ENCODE peak calls at places on chromosomes 11 and 22, in ten cellular contexts. One of them, this sample, is unnamed.

GRCh38 chr11:108592591-108593213 is 866 bp downstream of the EXPH5 start:
- DNase-seq in brain microvascular endothelial cell: no peak
- DNase-seq in A549: no peak
- DNase-seq in upper lobe of right lung: peak
- DNase-seq in cardiac muscle cell: no peak
- DNase-seq in astrocyte of the spinal cord: no peak
- DNase-seq in fibroblast of the aortic adventitia: no peak
- DNase-seq in ovary: peak
- DNase-seq in AG09309: no peak
- DNase-seq in pancreas: peak
- DNase-seq in this sample: peak

GRCh38 chr11:16841481-16841880 is 103.0 kb downstream of the C11orf58 start:
- DNase-seq in brain microvascular endothelial cell: no peak
- DNase-seq in A549: no peak
- DNase-seq in upper lobe of right lung: no peak
- DNase-seq in cardiac muscle cell: no peak
- DNase-seq in astrocyte of the spinal cord: no peak
- DNase-seq in fibroblast of the aortic adventitia: no peak
- DNase-seq in ovary: no peak
- DNase-seq in AG09309: no peak
- DNase-seq in pancreas: no peak
- DNase-seq in this sample: no peak

GRCh38 chr22:29916007-29916544 is 33.1 kb downstream of the MTMR3 start:
- DNase-seq in brain microvascular endothelial cell: no peak
- DNase-seq in A549: no peak
- DNase-seq in upper lobe of right lung: no peak
- DNase-seq in cardiac muscle cell: no peak
- DNase-seq in astrocyte of the spinal cord: no peak
- DNase-seq in fibroblast of the aortic adventitia: no peak
- DNase-seq in ovary: no peak
- DNase-seq in AG09309: no peak
- DNase-seq in pancreas: no peak
- DNase-seq in this sample: no peak

GRCh38 chr11:26951849-26952515 is 41.9 kb upstream of the FIBIN start:
- DNase-seq in brain microvascular endothelial cell: no peak
- DNase-seq in A549: no peak
- DNase-seq in upper lobe of right lung: no peak
- DNase-seq in cardiac muscle cell: peak
- DNase-seq in astrocyte of the spinal cord: no peak
- DNase-seq in fibroblast of the aortic adventitia: no peak
- DNase-seq in ovary: no peak
- DNase-seq in AG09309: no peak
- DNase-seq in pancreas: no peak
- DNase-seq in this sample: no peak

GRCh38 chr22:24937114-24937513 is 9.4 kb downstream of the LHFPL7 start:
- DNase-seq in brain microvascular endothelial cell: peak
- DNase-seq in A549: peak
- DNase-seq in upper lobe of right lung: no peak
- DNase-seq in cardiac muscle cell: peak
- DNase-seq in astrocyte of the spinal cord: peak
- DNase-seq in fibroblast of the aortic adventitia: peak
- DNase-seq in ovary: no peak
- DNase-seq in AG09309: no peak
- DNase-seq in pancreas: no peak
- DNase-seq in this sample: no peak

GRCh38 chr11:118607401-118608267 is at the start of gene PHLDB1:
- DNase-seq in brain microvascular endothelial cell: peak
- DNase-seq in A549: peak
- DNase-seq in upper lobe of right lung: peak
- DNase-seq in cardiac muscle cell: peak
- DNase-seq in astrocyte of the spinal cord: peak
- DNase-seq in fibroblast of the aortic adventitia: peak
- DNase-seq in ovary: peak
- DNase-seq in AG09309: no peak
- DNase-seq in pancreas: peak
- DNase-seq in this sample: peak

GRCh38 chr11:113873241-113873626 is 2.1 kb downstream of the USP28 start:
- DNase-seq in brain microvascular endothelial cell: peak
- DNase-seq in A549: no peak
- DNase-seq in upper lobe of right lung: no peak
- DNase-seq in cardiac muscle cell: peak
- DNase-seq in astrocyte of the spinal cord: peak
- DNase-seq in fibroblast of the aortic adventitia: peak
- DNase-seq in ovary: no peak
- DNase-seq in AG09309: no peak
- DNase-seq in pancreas: no peak
- DNase-seq in this sample: no peak

GRCh38 chr22:49613871-49614270 is 213.8 kb downstream of the BRD1 start:
- DNase-seq in brain microvascular endothelial cell: no peak
- DNase-seq in A549: no peak
- DNase-seq in upper lobe of right lung: peak
- DNase-seq in cardiac muscle cell: no peak
- DNase-seq in astrocyte of the spinal cord: no peak
- DNase-seq in fibroblast of the aortic adventitia: no peak
- DNase-seq in ovary: no peak
- DNase-seq in AG09309: no peak
- DNase-seq in pancreas: no peak
- DNase-seq in this sample: no peak

GRCh38 chr22:28837640-28838039 is 37.3 kb upstream of the XBP1 start:
- DNase-seq in brain microvascular endothelial cell: no peak
- DNase-seq in A549: no peak
- DNase-seq in upper lobe of right lung: no peak
- DNase-seq in cardiac muscle cell: no peak
- DNase-seq in astrocyte of the spinal cord: no peak
- DNase-seq in fibroblast of the aortic adventitia: no peak
- DNase-seq in ovary: no peak
- DNase-seq in AG09309: no peak
- DNase-seq in pancreas: no peak
- DNase-seq in this sample: no peak

GRCh38 chr11:117911694-117912093 is 17.5 kb downstream of the TMPRSS13 start:
- DNase-seq in brain microvascular endothelial cell: no peak
- DNase-seq in A549: no peak
- DNase-seq in upper lobe of right lung: no peak
- DNase-seq in cardiac muscle cell: no peak
- DNase-seq in astrocyte of the spinal cord: no peak
- DNase-seq in fibroblast of the aortic adventitia: no peak
- DNase-seq in ovary: peak
- DNase-seq in AG09309: no peak
- DNase-seq in pancreas: no peak
- DNase-seq in this sample: no peak

GRCh38 chr11:11985954-11986949 is 22.2 kb downstream of the DKK3 start:
- DNase-seq in brain microvascular endothelial cell: no peak
- DNase-seq in A549: no peak
- DNase-seq in upper lobe of right lung: peak
- DNase-seq in cardiac muscle cell: no peak
- DNase-seq in astrocyte of the spinal cord: no peak
- DNase-seq in fibroblast of the aortic adventitia: no peak
- DNase-seq in ovary: no peak
- DNase-seq in AG09309: no peak
- DNase-seq in pancreas: no peak
- DNase-seq in this sample: no peak

GRCh38 chr22:18042685-18043084 is 18.3 kb upstream of the MICAL3 start:
- DNase-seq in brain microvascular endothelial cell: no peak
- DNase-seq in A549: no peak
- DNase-seq in upper lobe of right lung: no peak
- DNase-seq in cardiac muscle cell: no peak
- DNase-seq in astrocyte of the spinal cord: no peak
- DNase-seq in fibroblast of the aortic adventitia: no peak
- DNase-seq in ovary: no peak
- DNase-seq in AG09309: no peak
- DNase-seq in pancreas: no peak
- DNase-seq in this sample: no peak

GRCh38 chr11:134535029-134536025 is 123.3 kb upstream of the B3GAT1 start:
- DNase-seq in brain microvascular endothelial cell: no peak
- DNase-seq in A549: no peak
- DNase-seq in upper lobe of right lung: peak
- DNase-seq in cardiac muscle cell: no peak
- DNase-seq in astrocyte of the spinal cord: no peak
- DNase-seq in fibroblast of the aortic adventitia: no peak
- DNase-seq in ovary: no peak
- DNase-seq in AG09309: no peak
- DNase-seq in pancreas: no peak
- DNase-seq in this sample: no peak

GRCh38 chr22:37545703-37546435 is 14.4 kb upstream of the CDC42EP1 start:
- DNase-seq in brain microvascular endothelial cell: peak
- DNase-seq in A549: peak
- DNase-seq in upper lobe of right lung: peak
- DNase-seq in cardiac muscle cell: peak
- DNase-seq in astrocyte of the spinal cord: peak
- DNase-seq in fibroblast of the aortic adventitia: peak
- DNase-seq in ovary: peak
- DNase-seq in AG09309: peak
- DNase-seq in pancreas: peak
- DNase-seq in this sample: peak

GRCh38 chr22:36027960-36028645 is 521 bp downstream of the RBFOX2 start:
- DNase-seq in brain microvascular endothelial cell: no peak
- DNase-seq in A549: no peak
- DNase-seq in upper lobe of right lung: no peak
- DNase-seq in cardiac muscle cell: no peak
- DNase-seq in astrocyte of the spinal cord: peak
- DNase-seq in fibroblast of the aortic adventitia: peak
- DNase-seq in ovary: peak
- DNase-seq in AG09309: no peak
- DNase-seq in pancreas: no peak
- DNase-seq in this sample: no peak

GRCh38 chr11:124075841-124076571 is 34.9 kb upstream of the OR10G7 start:
- DNase-seq in brain microvascular endothelial cell: no peak
- DNase-seq in A549: peak
- DNase-seq in upper lobe of right lung: peak
- DNase-seq in cardiac muscle cell: peak
- DNase-seq in astrocyte of the spinal cord: no peak
- DNase-seq in fibroblast of the aortic adventitia: no peak
- DNase-seq in ovary: no peak
- DNase-seq in AG09309: no peak
- DNase-seq in pancreas: peak
- DNase-seq in this sample: no peak

DNA sequence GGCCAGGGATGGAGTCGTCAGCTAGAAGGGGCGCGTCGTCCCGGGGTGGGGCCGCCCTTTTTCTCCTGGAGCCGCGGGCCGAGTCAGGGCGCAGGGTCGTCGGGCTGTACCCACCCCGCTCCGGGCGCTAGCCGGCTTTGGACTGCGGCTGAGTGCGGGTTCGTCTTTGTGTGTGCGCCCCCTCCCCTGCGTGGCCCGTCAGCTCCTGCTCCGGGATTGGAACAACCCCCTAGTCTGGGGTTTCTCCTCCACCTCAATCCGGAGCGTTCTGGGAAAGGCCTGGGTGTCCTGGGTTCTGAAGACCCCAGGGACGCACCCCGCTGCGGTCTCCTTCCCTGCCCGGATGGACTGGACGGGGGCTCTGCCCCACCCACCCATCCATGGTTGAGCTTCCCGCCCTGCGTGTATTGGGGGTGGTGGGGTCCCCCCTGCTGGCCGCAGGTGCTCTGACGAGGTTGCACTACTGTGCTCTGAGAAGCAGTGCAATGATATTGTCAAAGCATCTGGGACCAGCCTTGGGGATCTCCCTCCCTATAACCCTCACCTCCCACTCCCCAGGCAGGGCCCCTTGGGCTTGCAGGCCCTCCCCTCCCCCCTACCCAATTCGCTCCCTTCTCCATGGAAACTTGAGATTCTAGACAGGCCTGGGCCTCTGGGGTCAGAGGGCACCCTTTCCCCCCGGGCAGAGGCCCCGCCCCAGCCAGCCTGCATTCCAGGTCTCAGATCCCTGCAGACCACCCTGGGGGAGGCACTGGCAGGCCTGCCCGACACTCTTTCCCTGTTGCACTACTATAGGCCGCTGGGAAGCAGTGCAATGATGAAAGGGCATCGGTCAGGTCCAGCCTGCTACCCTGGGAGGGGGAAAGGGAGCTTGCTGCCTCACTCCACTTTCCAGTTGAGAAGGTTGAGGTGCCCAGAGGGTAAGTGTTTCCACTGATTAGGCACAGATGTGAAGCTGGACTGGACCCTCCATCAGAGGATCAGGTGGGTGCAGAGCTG is 10.7 kb downstream of the SDF2L1 start:
- DNase-seq in brain microvascular endothelial cell: no peak
- DNase-seq in A549: no peak
- DNase-seq in upper lobe of right lung: no peak
- DNase-seq in cardiac muscle cell: no peak
- DNase-seq in astrocyte of the spinal cord: no peak
- DNase-seq in fibroblast of the aortic adventitia: no peak
- DNase-seq in ovary: no peak
- DNase-seq in AG09309: no peak
- DNase-seq in pancreas: no peak
- DNase-seq in this sample: no peak
- TF ChIP-seq CTCF in brain microvascular endothelial cell: peak
- TF ChIP-seq CTCF in A549: no peak
- TF ChIP-seq CTCF in upper lobe of right lung: no peak
- TF ChIP-seq CTCF in cardiac muscle cell: no peak
- TF ChIP-seq CTCF in astrocyte of the spinal cord: no peak
- TF ChIP-seq CTCF in fibroblast of the aortic adventitia: no peak
- TF ChIP-seq CTCF in ovary: no peak
- TF ChIP-seq CTCF in AG09309: no peak
- TF ChIP-seq CTCF in pancreas: no peak
- TF ChIP-seq CTCF in this sample: no peak

GRCh38 chr11:6237903-6238302 is 986 bp upstream of the CNGA4 start:
- DNase-seq in brain microvascular endothelial cell: no peak
- DNase-seq in A549: no peak
- DNase-seq in upper lobe of right lung: no peak
- DNase-seq in cardiac muscle cell: no peak
- DNase-seq in astrocyte of the spinal cord: no peak
- DNase-seq in fibroblast of the aortic adventitia: no peak
- DNase-seq in ovary: no peak
- DNase-seq in AG09309: no peak
- DNase-seq in pancreas: no peak
- DNase-seq in this sample: no peak
- H3K4me3 ChIP-seq in brain microvascular endothelial cell: no peak
- H3K4me3 ChIP-seq in A549: no peak
- H3K4me3 ChIP-seq in upper lobe of right lung: no peak
- H3K4me3 ChIP-seq in cardiac muscle cell: no peak
- H3K4me3 ChIP-seq in astrocyte of the spinal cord: no peak
- H3K4me3 ChIP-seq in fibroblast of the aortic adventitia: no peak
- H3K4me3 ChIP-seq in ovary: no peak
- H3K4me3 ChIP-seq in AG09309: no peak
- H3K4me3 ChIP-seq in pancreas: no peak
- H3K4me3 ChIP-seq in this sample: no peak

GRCh38 chr11:70552441-70553150 is 154.3 kb downstream of the CTTN start:
- DNase-seq in brain microvascular endothelial cell: no peak
- DNase-seq in A549: no peak
- DNase-seq in upper lobe of right lung: no peak
- DNase-seq in cardiac muscle cell: no peak
- DNase-seq in astrocyte of the spinal cord: no peak
- DNase-seq in fibroblast of the aortic adventitia: no peak
- DNase-seq in ovary: no peak
- DNase-seq in AG09309: no peak
- DNase-seq in pancreas: no peak
- DNase-seq in this sample: peak
- TF ChIP-seq CTCF in brain microvascular endothelial cell: no peak
- TF ChIP-seq CTCF in A549: no peak
- TF ChIP-seq CTCF in upper lobe of right lung: no peak
- TF ChIP-seq CTCF in cardiac muscle cell: no peak
- TF ChIP-seq CTCF in astrocyte of the spinal cord: no peak
- TF ChIP-seq CTCF in fibroblast of the aortic adventitia: no peak
- TF ChIP-seq CTCF in ovary: no peak
- TF ChIP-seq CTCF in AG09309: no peak
- TF ChIP-seq CTCF in pancreas: no peak
- TF ChIP-seq CTCF in this sample: no peak

DNA sequence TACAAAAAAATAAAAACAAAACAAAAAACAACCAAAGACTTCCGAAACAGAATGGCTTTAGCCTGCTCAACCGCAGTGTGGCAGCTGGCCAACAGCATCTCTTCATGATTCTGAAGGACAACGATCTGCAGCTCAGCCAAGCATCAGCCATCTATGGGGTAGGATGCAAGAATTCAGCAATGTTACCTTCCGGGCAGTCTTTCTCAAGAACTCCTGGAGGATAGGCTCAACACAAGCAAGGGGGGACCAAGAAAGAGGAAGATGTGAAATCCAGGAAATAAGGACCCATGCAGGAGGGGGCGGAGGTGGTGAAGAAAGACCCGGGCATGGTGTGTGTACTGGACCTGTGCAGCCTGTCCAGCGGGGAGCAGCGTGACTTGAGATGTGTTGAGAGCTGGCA is 3.5 kb upstream of the TSPO start:
- DNase-seq in brain microvascular endothelial cell: no peak
- DNase-seq in A549: no peak
- DNase-seq in upper lobe of right lung: peak
- DNase-seq in cardiac muscle cell: no peak
- DNase-seq in astrocyte of the spinal cord: no peak
- DNase-seq in fibroblast of the aortic adventitia: no peak
- DNase-seq in ovary: no peak
- DNase-seq in AG09309: no peak
- DNase-seq in pancreas: no peak
- DNase-seq in this sample: no peak
- H3K4me3 ChIP-seq in brain microvascular endothelial cell: no peak
- H3K4me3 ChIP-seq in A549: no peak
- H3K4me3 ChIP-seq in upper lobe of right lung: no peak
- H3K4me3 ChIP-seq in cardiac muscle cell: no peak
- H3K4me3 ChIP-seq in astrocyte of the spinal cord: no peak
- H3K4me3 ChIP-seq in fibroblast of the aortic adventitia: no peak
- H3K4me3 ChIP-seq in ovary: no peak
- H3K4me3 ChIP-seq in AG09309: no peak
- H3K4me3 ChIP-seq in pancreas: no peak
- H3K4me3 ChIP-seq in this sample: no peak